ENCODE peak calls at places on chromosomes 2 and 18, in eight cellular contexts. One of them, this sample, is unnamed.
A peak's percentile ranks its signal among the peaks of the same experiment; 100 is the strongest.

GRCh38 chr2:100647709-100648108 is 84.9 kb downstream of the PDCL3 start:
- DNase-seq in tibial artery: no peak
- DNase-seq in cardiac muscle cell: no peak
- DNase-seq in Panc1: no peak
- DNase-seq in body of pancreas: no peak
- DNase-seq in neural progenitor cell: no peak
- DNase-seq in A549: no peak
- DNase-seq in fibroblast of lung: no peak
- DNase-seq in this sample: no peak

GRCh38 chr2:24825883-24826800 is 32.9 kb downstream of the CENPO start:
- DNase-seq in cardiac muscle cell: no peak
- DNase-seq in tibial artery: no peak
- DNase-seq in A549: no peak
- DNase-seq in Panc1: no peak
- DNase-seq in neural progenitor cell: no peak
- DNase-seq in body of pancreas: no peak
- DNase-seq in fibroblast of lung: no peak
- DNase-seq in this sample: no peak

GRCh38 chr2:227870710-227871374 is 589 bp upstream of the DAW1 start:
- DNase-seq in body of pancreas: no peak
- DNase-seq in neural progenitor cell: no peak
- DNase-seq in tibial artery: no peak
- DNase-seq in fibroblast of lung: peak; percentile 68
- DNase-seq in Panc1: no peak
- DNase-seq in A549: peak; percentile 59
- DNase-seq in cardiac muscle cell: no peak
- DNase-seq in this sample: no peak

GRCh38 chr18:10437837-10438236 is 16.6 kb upstream of the APCDD1 start:
- DNase-seq in body of pancreas: no peak
- DNase-seq in fibroblast of lung: no peak
- DNase-seq in Panc1: peak; percentile 5
- DNase-seq in cardiac muscle cell: no peak
- DNase-seq in tibial artery: no peak
- DNase-seq in neural progenitor cell: no peak
- DNase-seq in A549: peak; percentile 11
- DNase-seq in this sample: no peak

GRCh38 chr2:136359121-136359965 is 241.4 kb upstream of the CXCR4 start:
- DNase-seq in A549: no peak
- DNase-seq in Panc1: no peak
- DNase-seq in cardiac muscle cell: no peak
- DNase-seq in tibial artery: no peak
- DNase-seq in fibroblast of lung: no peak
- DNase-seq in neural progenitor cell: no peak
- DNase-seq in body of pancreas: no peak
- DNase-seq in this sample: no peak

GRCh38 chr2:8159966-8160603 is 521.8 kb upstream of the ID2 start:
- DNase-seq in A549: no peak
- DNase-seq in cardiac muscle cell: no peak
- DNase-seq in body of pancreas: no peak
- DNase-seq in Panc1: no peak
- DNase-seq in neural progenitor cell: no peak
- DNase-seq in tibial artery: no peak
- DNase-seq in fibroblast of lung: no peak
- DNase-seq in this sample: no peak

GRCh38 chr18:43692291-43692690 is 415.0 kb upstream of the SYT4 start:
- DNase-seq in Panc1: no peak
- DNase-seq in body of pancreas: no peak
- DNase-seq in neural progenitor cell: no peak
- DNase-seq in A549: no peak
- DNase-seq in fibroblast of lung: peak; percentile 39
- DNase-seq in cardiac muscle cell: no peak
- DNase-seq in tibial artery: no peak
- DNase-seq in this sample: no peak

GRCh38 chr2:26327291-26328272 is 18.4 kb upstream of the SELENOI start:
- DNase-seq in cardiac muscle cell: no peak
- DNase-seq in fibroblast of lung: peak; percentile 65
- DNase-seq in tibial artery: no peak
- DNase-seq in body of pancreas: no peak
- DNase-seq in neural progenitor cell: no peak
- DNase-seq in Panc1: no peak
- DNase-seq in A549: no peak
- DNase-seq in this sample: no peak

GRCh38 chr18:62737474-62737873 is 22.1 kb downstream of the PHLPP1 start:
- DNase-seq in Panc1: no peak
- DNase-seq in cardiac muscle cell: no peak
- DNase-seq in tibial artery: no peak
- DNase-seq in A549: no peak
- DNase-seq in neural progenitor cell: no peak
- DNase-seq in fibroblast of lung: no peak
- DNase-seq in body of pancreas: no peak
- DNase-seq in this sample: no peak

GRCh38 chr2:157443795-157444642 is at the start of gene CYTIP:
- DNase-seq in cardiac muscle cell: no peak
- DNase-seq in body of pancreas: no peak
- DNase-seq in fibroblast of lung: no peak
- DNase-seq in neural progenitor cell: no peak
- DNase-seq in A549: no peak
- DNase-seq in tibial artery: peak; percentile 41
- DNase-seq in Panc1: no peak
- DNase-seq in this sample: no peak

GRCh38 chr2:216222650-216223352 is 113.7 kb downstream of the XRCC5 start:
- DNase-seq in Panc1: peak; percentile 33
- DNase-seq in cardiac muscle cell: no peak
- DNase-seq in A549: no peak
- DNase-seq in neural progenitor cell: peak; percentile 16
- DNase-seq in tibial artery: no peak
- DNase-seq in body of pancreas: no peak
- DNase-seq in fibroblast of lung: peak; percentile 24
- DNase-seq in this sample: no peak

GRCh38 chr2:29398384-29399237 is 283.4 kb downstream of the CLIP4 start:
- DNase-seq in Panc1: no peak
- DNase-seq in A549: no peak
- DNase-seq in body of pancreas: peak; percentile 21
- DNase-seq in neural progenitor cell: no peak
- DNase-seq in fibroblast of lung: no peak
- DNase-seq in cardiac muscle cell: peak; percentile 15
- DNase-seq in tibial artery: no peak
- DNase-seq in this sample: no peak

DNA sequence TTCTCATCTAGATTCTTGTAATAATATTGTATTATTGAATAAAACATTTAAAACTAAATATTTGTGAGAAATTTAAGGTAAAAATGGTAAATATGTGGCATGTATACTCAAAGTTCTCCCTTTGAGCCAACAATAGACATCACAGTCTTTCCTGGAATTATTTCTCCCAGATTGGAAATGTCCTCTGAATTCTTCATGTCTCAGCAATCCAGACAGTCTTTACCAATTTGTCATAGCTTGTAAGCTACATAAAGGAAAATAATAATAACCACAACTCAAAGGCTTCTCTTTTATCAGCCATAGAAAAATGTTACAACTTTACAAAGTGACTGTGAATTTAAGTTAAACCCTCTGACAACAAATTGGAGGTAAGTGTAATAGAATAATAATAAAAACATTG is 784.9 kb downstream of the EPHA4 start:
- DNase-seq in A549: no peak
- DNase-seq in neural progenitor cell: no peak
- DNase-seq in cardiac muscle cell: no peak
- DNase-seq in tibial artery: no peak
- DNase-seq in body of pancreas: no peak
- DNase-seq in fibroblast of lung: no peak
- DNase-seq in Panc1: no peak
- DNase-seq in this sample: no peak
- H3K9me3 ChIP-seq in A549: no peaks in the 10 kb centered on the region
- H3K9me3 ChIP-seq in neural progenitor cell: no peaks in the 10 kb centered on the region
- H3K9me3 ChIP-seq in cardiac muscle cell: no peaks in the 10 kb centered on the region
- H3K9me3 ChIP-seq in tibial artery: no peaks in the 10 kb centered on the region
- H3K9me3 ChIP-seq in body of pancreas: no peaks in the 10 kb centered on the region
- H3K9me3 ChIP-seq in fibroblast of lung: no peaks in the 10 kb centered on the region
- H3K9me3 ChIP-seq in Panc1: no peaks in the 10 kb centered on the region
- H3K9me3 ChIP-seq in this sample: no peaks in the 10 kb centered on the region

GRCh38 chr2:106191511-106192016 is 2.5 kb downstream of the UXS1 start:
- DNase-seq in cardiac muscle cell: no peak
- DNase-seq in neural progenitor cell: no peak
- DNase-seq in fibroblast of lung: no peak
- DNase-seq in Panc1: no peak
- DNase-seq in A549: no peak
- DNase-seq in body of pancreas: no peak
- DNase-seq in tibial artery: no peak
- DNase-seq in this sample: no peak

GRCh38 chr2:106187426-106187825 is 6.7 kb downstream of the UXS1 start:
- DNase-seq in body of pancreas: no peak
- DNase-seq in cardiac muscle cell: no peak
- DNase-seq in neural progenitor cell: no peak
- DNase-seq in A549: no peak
- DNase-seq in Panc1: no peak
- DNase-seq in tibial artery: no peak
- DNase-seq in fibroblast of lung: no peak
- DNase-seq in this sample: no peak

GRCh38 chr2:106192752-106193490 is 1.2 kb downstream of the UXS1 start:
- DNase-seq in body of pancreas: peak; percentile 37
- DNase-seq in Panc1: peak; percentile 48
- DNase-seq in A549: peak; percentile 41
- DNase-seq in fibroblast of lung: peak; percentile 78
- DNase-seq in cardiac muscle cell: peak; percentile 36
- DNase-seq in neural progenitor cell: peak; percentile 44
- DNase-seq in tibial artery: peak; percentile 34
- DNase-seq in this sample: no peak

GRCh38 chr2:106189325-106189724 is 4.8 kb downstream of the UXS1 start:
- DNase-seq in neural progenitor cell: no peak
- DNase-seq in tibial artery: no peak
- DNase-seq in A549: no peak
- DNase-seq in body of pancreas: no peak
- DNase-seq in cardiac muscle cell: no peak
- DNase-seq in Panc1: no peak
- DNase-seq in fibroblast of lung: no peak
- DNase-seq in this sample: no peak

GRCh38 chr2:106189764-106190468 is 4.2 kb downstream of the UXS1 start:
- DNase-seq in fibroblast of lung: peak; percentile 57
- DNase-seq in neural progenitor cell: no peak
- DNase-seq in cardiac muscle cell: no peak
- DNase-seq in body of pancreas: no peak
- DNase-seq in A549: no peak
- DNase-seq in Panc1: peak; percentile 27
- DNase-seq in tibial artery: no peak
- DNase-seq in this sample: no peak
- H3K27ac ChIP-seq in fibroblast of lung: peak overlapping the region; percentile 20
- H3K27ac ChIP-seq in neural progenitor cell: no peak overlapping the region
- H3K27ac ChIP-seq in cardiac muscle cell: no peak overlapping the region
- H3K27ac ChIP-seq in body of pancreas: no peak overlapping the region
- H3K27ac ChIP-seq in A549: no peak overlapping the region
- H3K27ac ChIP-seq in Panc1: no peak overlapping the region
- H3K27ac ChIP-seq in tibial artery: no peak overlapping the region
- H3K27ac ChIP-seq in this sample: no peak overlapping the region

GRCh38 chr2:98504386-98505109 is 59.9 kb downstream of the INPP4A start:
- DNase-seq in body of pancreas: no peak
- DNase-seq in Panc1: no peak
- DNase-seq in cardiac muscle cell: peak; percentile 28
- DNase-seq in neural progenitor cell: no peak
- DNase-seq in tibial artery: no peak
- DNase-seq in fibroblast of lung: peak; percentile 27
- DNase-seq in A549: no peak
- DNase-seq in this sample: peak; percentile 58
- H3K4me1 ChIP-seq in body of pancreas: peaks cover 15% of the 10 kb centered on the region
- H3K4me1 ChIP-seq in Panc1: no peaks in the 10 kb centered on the region
- H3K4me1 ChIP-seq in cardiac muscle cell: peaks cover 34% of the 10 kb centered on the region
- H3K4me1 ChIP-seq in neural progenitor cell: no peaks in the 10 kb centered on the region
- H3K4me1 ChIP-seq in tibial artery: peaks cover 30% of the 10 kb centered on the region
- H3K4me1 ChIP-seq in fibroblast of lung: no peaks in the 10 kb centered on the region
- H3K4me1 ChIP-seq in A549: peaks cover 6% of the 10 kb centered on the region
- H3K4me1 ChIP-seq in this sample: peaks cover 43% of the 10 kb centered on the region

DNA sequence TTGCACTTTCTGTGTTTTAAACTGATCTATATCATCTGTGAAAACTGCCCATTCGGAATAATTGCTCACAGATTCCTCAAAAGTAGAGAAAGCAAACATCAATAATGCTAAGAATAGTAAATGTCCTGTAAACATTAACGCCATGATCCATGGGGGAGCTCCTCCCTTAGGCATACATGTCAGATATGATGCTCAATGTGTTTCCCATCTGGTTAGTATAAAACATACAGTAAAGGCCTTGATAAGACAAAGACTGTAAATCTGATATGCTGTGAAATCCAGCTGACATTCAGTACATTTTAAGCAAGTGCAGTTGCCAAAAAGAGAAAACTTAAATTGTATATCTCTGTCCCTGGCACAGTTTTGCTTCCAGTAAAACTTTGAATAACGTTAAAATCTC is 2.1 kb downstream of the DSEL start:
- DNase-seq in cardiac muscle cell: no peak
- DNase-seq in A549: no peak
- DNase-seq in fibroblast of lung: peak; percentile 17
- DNase-seq in tibial artery: no peak
- DNase-seq in Panc1: no peak
- DNase-seq in neural progenitor cell: no peak
- DNase-seq in body of pancreas: no peak
- DNase-seq in this sample: no peak
- H3K9me3 ChIP-seq in cardiac muscle cell: no peaks in the 10 kb centered on the region
- H3K9me3 ChIP-seq in A549: no peaks in the 10 kb centered on the region
- H3K9me3 ChIP-seq in fibroblast of lung: no peaks in the 10 kb centered on the region
- H3K9me3 ChIP-seq in tibial artery: no peaks in the 10 kb centered on the region
- H3K9me3 ChIP-seq in Panc1: no peaks in the 10 kb centered on the region
- H3K9me3 ChIP-seq in neural progenitor cell: no peaks in the 10 kb centered on the region
- H3K9me3 ChIP-seq in body of pancreas: no peaks in the 10 kb centered on the region
- H3K9me3 ChIP-seq in this sample: no peaks in the 10 kb centered on the region

DNA sequence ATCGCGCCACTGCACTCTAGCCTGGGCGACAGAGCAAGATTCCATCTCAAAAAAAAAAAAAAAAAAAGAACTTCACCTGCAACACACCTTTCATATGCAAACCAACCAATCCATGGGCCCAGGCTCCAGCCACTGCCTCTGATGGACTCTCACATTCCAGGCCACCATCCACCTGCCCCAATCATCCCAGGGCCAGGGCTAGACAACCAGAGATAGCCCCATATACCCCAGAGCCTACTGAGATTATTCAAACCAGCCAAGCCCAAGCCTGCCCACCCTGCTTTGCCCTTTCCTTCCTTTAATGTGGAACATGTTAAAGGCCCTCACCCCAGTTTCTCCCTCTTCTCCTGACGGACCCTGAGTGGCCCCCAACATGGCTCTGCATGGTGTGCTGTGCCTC is 57.0 kb downstream of the MRPL35 start:
- DNase-seq in Panc1: no peak
- DNase-seq in cardiac muscle cell: no peak
- DNase-seq in body of pancreas: no peak
- DNase-seq in neural progenitor cell: no peak
- DNase-seq in tibial artery: no peak
- DNase-seq in A549: no peak
- DNase-seq in fibroblast of lung: no peak
- DNase-seq in this sample: no peak
- H3K27ac ChIP-seq in Panc1: no peak overlapping the region
- H3K27ac ChIP-seq in cardiac muscle cell: no peak overlapping the region
- H3K27ac ChIP-seq in body of pancreas: no peak overlapping the region
- H3K27ac ChIP-seq in neural progenitor cell: no peak overlapping the region
- H3K27ac ChIP-seq in tibial artery: no peak overlapping the region
- H3K27ac ChIP-seq in A549: no peak overlapping the region
- H3K27ac ChIP-seq in fibroblast of lung: no peak overlapping the region
- H3K27ac ChIP-seq in this sample: no peak overlapping the region